ENCODE peak calls at places on chromosome 3, in four cellular contexts. One of them, this sample, is unnamed.
A peak's percentile ranks its signal among the peaks of the same experiment; 100 is the strongest.

GRCh38 chr3:146746190-146746589 is 141.0 kb upstream of the PLSCR5 start:
- DNase-seq in suprapubic skin: no peak
- DNase-seq in foreskin fibroblast: peak; percentile 76
- DNase-seq in Calu3: no peak
- DNase-seq in this sample: no peak

GRCh38 chr3:65785065-65785645 is 253.6 kb downstream of the MAGI1 start:
- DNase-seq in foreskin fibroblast: peak; percentile 45
- DNase-seq in Calu3: peak; percentile 17
- DNase-seq in suprapubic skin: no peak
- DNase-seq in this sample: no peak

GRCh38 chr3:39013921-39014509 is 37.7 kb downstream of the SCN11A start:
- DNase-seq in suprapubic skin: no peak
- DNase-seq in Calu3: no peak
- DNase-seq in foreskin fibroblast: no peak
- DNase-seq in this sample: no peak

GRCh38 chr3:25338158-25338725 is 89.8 kb upstream of the RARB start:
- DNase-seq in Calu3: no peak
- DNase-seq in foreskin fibroblast: no peak
- DNase-seq in suprapubic skin: no peak
- DNase-seq in this sample: no peak

GRCh38 chr3:50170689-50171088 is 15.6 kb downstream of the SEMA3F start:
- DNase-seq in suprapubic skin: no peak
- DNase-seq in Calu3: no peak
- DNase-seq in foreskin fibroblast: peak; percentile 65
- DNase-seq in this sample: no peak

GRCh38 chr3:113194747-113195400 is 16.5 kb upstream of the BOC start:
- DNase-seq in foreskin fibroblast: no peak
- DNase-seq in Calu3: no peak
- DNase-seq in suprapubic skin: no peak
- DNase-seq in this sample: no peak

GRCh38 chr3:33453331-33453761 is 13.1 kb upstream of the UBP1 start:
- DNase-seq in suprapubic skin: no peak
- DNase-seq in Calu3: no peak
- DNase-seq in foreskin fibroblast: no peak
- DNase-seq in this sample: no peak

GRCh38 chr3:118401887-118402286 is 632.8 kb downstream of the IGSF11 start:
- DNase-seq in Calu3: no peak
- DNase-seq in suprapubic skin: no peak
- DNase-seq in foreskin fibroblast: no peak
- DNase-seq in this sample: no peak

GRCh38 chr3:41448396-41448795 is 249.1 kb downstream of the CTNNB1 start:
- DNase-seq in foreskin fibroblast: no peak
- DNase-seq in suprapubic skin: no peak
- DNase-seq in Calu3: no peak
- DNase-seq in this sample: no peak

GRCh38 chr3:175002732-175003143 is 143.6 kb downstream of the NAALADL2 start:
- DNase-seq in suprapubic skin: no peak
- DNase-seq in foreskin fibroblast: peak; percentile 91
- DNase-seq in Calu3: no peak
- DNase-seq in this sample: no peak

GRCh38 chr3:160259589-160259988 is 34.4 kb downstream of the C3orf80 start:
- DNase-seq in Calu3: no peak
- DNase-seq in foreskin fibroblast: no peak
- DNase-seq in suprapubic skin: no peak
- DNase-seq in this sample: no peak

GRCh38 chr3:128327606-128328031 is 139.1 kb downstream of the DNAJB8 start:
- DNase-seq in Calu3: no peak
- DNase-seq in foreskin fibroblast: no peak
- DNase-seq in suprapubic skin: no peak
- DNase-seq in this sample: no peak

GRCh38 chr3:9803494-9803893 is 6.6 kb upstream of the TTLL3 start:
- DNase-seq in Calu3: no peak
- DNase-seq in suprapubic skin: no peak
- DNase-seq in foreskin fibroblast: no peak
- DNase-seq in this sample: no peak

GRCh38 chr3:97971679-97972567 is at the start of gene RIOX2:
- DNase-seq in suprapubic skin: peak; percentile 85
- DNase-seq in foreskin fibroblast: peak; percentile 67
- DNase-seq in Calu3: peak; percentile 74
- DNase-seq in this sample: peak; percentile 94

GRCh38 chr3:97979610-97980009 is 7.4 kb upstream of the RIOX2 start:
- DNase-seq in Calu3: no peak
- DNase-seq in foreskin fibroblast: no peak
- DNase-seq in suprapubic skin: no peak
- DNase-seq in this sample: no peak

GRCh38 chr3:97974996-97975395 is 2.8 kb upstream of the RIOX2 start:
- DNase-seq in foreskin fibroblast: no peak
- DNase-seq in suprapubic skin: no peak
- DNase-seq in Calu3: no peak
- DNase-seq in this sample: no peak

GRCh38 chr3:97972976-97973375 is 745 bp upstream of the RIOX2 start:
- DNase-seq in Calu3: no peak
- DNase-seq in suprapubic skin: no peak
- DNase-seq in foreskin fibroblast: no peak
- DNase-seq in this sample: no peak

GRCh38 chr3:97975466-97975865 is 3.2 kb upstream of the RIOX2 start:
- DNase-seq in suprapubic skin: no peak
- DNase-seq in Calu3: no peak
- DNase-seq in foreskin fibroblast: no peak
- DNase-seq in this sample: no peak
- TF ChIP-seq CTCF in suprapubic skin: no peak
- TF ChIP-seq CTCF in Calu3: no peak
- TF ChIP-seq CTCF in foreskin fibroblast: no peak
- TF ChIP-seq CTCF in this sample: peak; percentile 66

DNA sequence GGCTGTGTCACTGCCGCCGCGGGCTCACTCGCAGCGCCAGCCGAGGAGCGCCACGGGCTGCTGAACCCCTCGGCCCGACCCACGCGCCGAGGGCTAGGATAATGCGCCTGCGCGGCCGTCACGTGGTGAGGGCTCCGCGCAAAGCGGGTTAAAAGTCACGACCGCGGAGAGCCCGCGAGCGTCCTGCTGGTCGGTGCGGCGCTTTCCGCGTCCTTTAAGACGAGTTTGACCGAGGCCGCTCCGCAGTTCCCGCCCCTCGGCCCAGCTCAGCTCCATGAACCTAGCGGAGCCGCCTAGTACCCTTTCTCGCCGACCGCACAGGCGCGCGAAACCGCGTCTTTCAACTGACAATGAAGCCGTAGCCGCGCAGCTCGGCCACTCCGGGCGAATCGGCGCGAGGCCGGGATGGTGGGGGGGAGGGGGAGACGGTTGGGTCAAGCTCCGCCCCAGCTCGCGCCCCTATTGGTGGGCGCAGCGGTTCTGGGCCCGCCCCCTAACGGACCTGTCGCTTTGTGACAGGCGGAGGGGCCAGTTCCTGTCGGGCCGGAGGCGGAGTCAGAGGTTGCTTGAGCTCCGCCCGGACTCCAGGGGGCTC is 636 bp upstream of the STT3B start:
- DNase-seq in suprapubic skin: peak; percentile 99
- DNase-seq in Calu3: peak; percentile 99
- DNase-seq in foreskin fibroblast: peak; percentile 99
- DNase-seq in this sample: peak; percentile 100
- TF ChIP-seq CTCF in suprapubic skin: no peak
- TF ChIP-seq CTCF in Calu3: no peak
- TF ChIP-seq CTCF in foreskin fibroblast: no peak
- TF ChIP-seq CTCF in this sample: no peak

GRCh38 chr3:44338828-44339127 is 212 bp downstream of the TCAIM start:
- DNase-seq in foreskin fibroblast: no peak
- DNase-seq in suprapubic skin: no peak
- DNase-seq in Calu3: no peak
- DNase-seq in this sample: no peak
- TF ChIP-seq CTCF in foreskin fibroblast: no peak
- TF ChIP-seq CTCF in suprapubic skin: no peak
- TF ChIP-seq CTCF in Calu3: no peak
- TF ChIP-seq CTCF in this sample: peak; percentile 8

GRCh38 chr3:101690972-101691371 is 4.5 kb upstream of the RPL24 start:
- DNase-seq in foreskin fibroblast: no peak
- DNase-seq in Calu3: no peak
- DNase-seq in suprapubic skin: no peak
- DNase-seq in this sample: no peak
- TF ChIP-seq CTCF in foreskin fibroblast: no peak
- TF ChIP-seq CTCF in Calu3: no peak
- TF ChIP-seq CTCF in suprapubic skin: no peak
- TF ChIP-seq CTCF in this sample: no peak

DNA sequence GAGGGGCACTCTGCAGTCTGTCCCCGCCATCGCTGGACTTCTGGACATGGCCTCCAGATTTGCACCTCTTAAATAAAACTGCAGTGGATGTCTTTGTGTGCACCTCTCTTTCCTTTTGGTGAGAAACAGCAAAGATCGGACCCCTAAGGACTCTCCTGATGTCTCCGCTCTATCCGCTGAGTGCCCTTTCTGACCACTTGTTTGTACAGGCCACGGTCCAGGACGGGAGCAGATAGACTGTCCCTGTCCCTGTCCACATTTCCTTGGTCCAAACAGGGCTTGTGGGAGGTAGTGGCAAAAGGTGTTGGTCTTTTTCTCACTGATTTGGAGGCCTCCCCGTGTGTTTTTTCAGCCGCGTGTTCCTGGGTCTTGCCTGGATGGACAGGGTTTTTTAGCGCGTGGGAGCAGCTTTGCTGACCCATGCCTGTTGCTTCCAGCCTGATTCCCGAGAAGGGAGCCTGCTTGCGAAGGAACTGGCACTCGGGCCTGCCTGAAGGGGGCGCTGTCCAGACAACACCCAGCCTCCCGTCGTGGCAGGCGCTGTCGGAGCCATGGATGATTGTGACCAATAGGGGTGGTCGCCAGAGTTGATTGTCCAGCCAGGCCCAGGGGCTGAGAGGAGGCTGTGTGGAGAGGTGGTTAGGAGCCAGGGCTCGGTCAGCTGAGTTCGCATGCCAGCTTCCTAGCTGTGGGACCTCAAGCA is 13.2 kb upstream of the STAB1 start:
- DNase-seq in suprapubic skin: no peak
- DNase-seq in foreskin fibroblast: no peak
- DNase-seq in Calu3: no peak
- DNase-seq in this sample: peak; percentile 81
- TF ChIP-seq CTCF in suprapubic skin: no peak
- TF ChIP-seq CTCF in foreskin fibroblast: peak; percentile 51
- TF ChIP-seq CTCF in Calu3: no peak
- TF ChIP-seq CTCF in this sample: peak; percentile 74

GRCh38 chr3:126612464-126613205 is 42.3 kb downstream of the TXNRD3 start:
- DNase-seq in foreskin fibroblast: no peak
- DNase-seq in suprapubic skin: no peak
- DNase-seq in Calu3: no peak
- DNase-seq in this sample: no peak
- TF ChIP-seq CTCF in foreskin fibroblast: no peak
- TF ChIP-seq CTCF in suprapubic skin: no peak
- TF ChIP-seq CTCF in Calu3: no peak
- TF ChIP-seq CTCF in this sample: no peak

GRCh38 chr3:36923523-36923943 is 21.3 kb downstream of the TRANK1 start:
- DNase-seq in foreskin fibroblast: no peak
- DNase-seq in Calu3: no peak
- DNase-seq in suprapubic skin: no peak
- DNase-seq in this sample: no peak
- TF ChIP-seq CTCF in foreskin fibroblast: no peak
- TF ChIP-seq CTCF in Calu3: no peak
- TF ChIP-seq CTCF in suprapubic skin: no peak
- TF ChIP-seq CTCF in this sample: no peak

GRCh38 chr3:492586-493296 is 296.2 kb downstream of the CHL1 start:
- DNase-seq in foreskin fibroblast: no peak
- DNase-seq in suprapubic skin: no peak
- DNase-seq in Calu3: peak; percentile 5
- DNase-seq in this sample: no peak
- TF ChIP-seq CTCF in foreskin fibroblast: no peak
- TF ChIP-seq CTCF in suprapubic skin: no peak
- TF ChIP-seq CTCF in Calu3: no peak
- TF ChIP-seq CTCF in this sample: no peak

DNA sequence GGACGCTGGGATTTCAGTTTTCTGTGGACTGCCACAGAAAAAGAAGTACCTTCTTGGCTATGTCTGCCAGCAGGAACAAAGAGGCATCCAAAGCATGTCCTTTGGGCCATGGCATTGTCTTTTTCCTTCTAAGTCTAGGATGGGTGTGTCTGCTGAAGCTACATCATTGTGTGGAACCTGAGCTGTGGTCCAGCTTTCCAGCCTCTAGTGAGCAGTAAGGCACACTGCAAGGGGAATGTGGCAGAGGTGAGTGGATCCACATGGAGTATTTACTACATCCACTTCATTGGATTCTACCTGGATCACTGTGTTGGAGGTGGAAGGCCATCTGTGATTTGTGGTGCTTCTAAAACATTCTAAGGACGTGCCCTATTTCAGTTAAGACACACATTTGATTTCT is 23.7 kb downstream of the CMTM8 start:
- DNase-seq in suprapubic skin: no peak
- DNase-seq in Calu3: no peak
- DNase-seq in foreskin fibroblast: no peak
- DNase-seq in this sample: no peak
- TF ChIP-seq CTCF in suprapubic skin: no peak
- TF ChIP-seq CTCF in Calu3: no peak
- TF ChIP-seq CTCF in foreskin fibroblast: no peak
- TF ChIP-seq CTCF in this sample: no peak

DNA sequence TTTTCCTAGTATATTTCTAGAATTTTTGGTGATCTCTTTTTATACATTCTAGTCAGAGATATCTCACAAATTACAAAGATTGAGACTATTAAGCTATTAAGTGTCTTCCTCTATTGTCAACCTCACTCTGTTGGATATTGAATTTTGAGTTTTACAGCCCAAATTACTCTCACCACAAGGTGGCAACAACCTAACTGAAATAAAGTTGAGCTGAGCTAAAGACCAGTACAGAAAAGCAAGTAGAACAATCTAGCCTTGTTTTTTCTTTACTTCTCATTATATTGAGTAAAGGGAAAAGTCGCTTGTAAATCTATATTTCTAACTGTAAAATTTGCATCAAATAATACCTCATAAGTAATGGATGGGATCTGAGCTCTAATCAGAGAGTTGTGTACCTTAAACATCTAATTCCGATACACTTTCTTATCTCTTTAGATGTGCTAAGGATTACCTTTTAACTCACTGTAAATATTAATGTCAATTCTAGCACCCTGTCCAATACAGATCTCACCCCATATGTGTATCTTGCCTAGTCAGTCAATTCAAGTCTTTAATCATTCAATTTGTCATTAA is 13.6 kb upstream of the COMMD2 start:
- DNase-seq in suprapubic skin: no peak
- DNase-seq in foreskin fibroblast: peak; percentile 32
- DNase-seq in Calu3: peak; percentile 28
- DNase-seq in this sample: no peak
- TF ChIP-seq CTCF in suprapubic skin: no peak
- TF ChIP-seq CTCF in foreskin fibroblast: peak; percentile 59
- TF ChIP-seq CTCF in Calu3: peak; percentile 49
- TF ChIP-seq CTCF in this sample: peak; percentile 84